ENCODE peak calls at places on chromosomes 13 and 19, in seven cellular contexts. One of them, this sample, is unnamed.

GRCh38 chr19:15248648-15249559 is 16.7 kb upstream of the EPHX3 start:
- DNase-seq in IMR-90: peak
- DNase-seq in H1: no peak
- DNase-seq in H9: no peak
- DNase-seq in neuronal stem cell: no peak
- DNase-seq in mesenchymal stem cell: peak
- DNase-seq in trophoblast cell: peak
- DNase-seq in this sample: no peak

GRCh38 chr19:16836115-16836905 is 7.1 kb downstream of the SIN3B start:
- DNase-seq in IMR-90: peak
- DNase-seq in H1: no peak
- DNase-seq in H9: no peak
- DNase-seq in neuronal stem cell: no peak
- DNase-seq in mesenchymal stem cell: no peak
- DNase-seq in trophoblast cell: peak
- DNase-seq in this sample: no peak

GRCh38 chr19:29812080-29812880 is 489 bp downstream of the CCNE1 start:
- DNase-seq in IMR-90: no peak
- DNase-seq in H1: no peak
- DNase-seq in H9: no peak
- DNase-seq in neuronal stem cell: peak
- DNase-seq in mesenchymal stem cell: no peak
- DNase-seq in trophoblast cell: no peak
- DNase-seq in this sample: no peak

GRCh38 chr19:15532779-15533521 is 24.6 kb downstream of the CYP4F22 start:
- DNase-seq in IMR-90: no peak
- DNase-seq in H1: no peak
- DNase-seq in H9: no peak
- DNase-seq in neuronal stem cell: no peak
- DNase-seq in mesenchymal stem cell: no peak
- DNase-seq in trophoblast cell: no peak
- DNase-seq in this sample: no peak

GRCh38 chr19:36686365-36687213 is 823 bp upstream of the ZNF567 start:
- DNase-seq in IMR-90: peak
- DNase-seq in H1: no peak
- DNase-seq in H9: no peak
- DNase-seq in neuronal stem cell: no peak
- DNase-seq in mesenchymal stem cell: peak
- DNase-seq in trophoblast cell: no peak
- DNase-seq in this sample: peak

GRCh38 chr19:58476498-58477015 is 405 bp downstream of the ZNF446 start:
- DNase-seq in IMR-90: no peak
- DNase-seq in H1: no peak
- DNase-seq in H9: peak
- DNase-seq in neuronal stem cell: no peak
- DNase-seq in mesenchymal stem cell: peak
- DNase-seq in trophoblast cell: no peak
- DNase-seq in this sample: peak

GRCh38 chr19:3743486-3743885 is 18.0 kb downstream of the APBA3 start:
- DNase-seq in IMR-90: no peak
- DNase-seq in H1: no peak
- DNase-seq in H9: no peak
- DNase-seq in neuronal stem cell: no peak
- DNase-seq in mesenchymal stem cell: peak
- DNase-seq in trophoblast cell: no peak
- DNase-seq in this sample: peak

GRCh38 chr13:31920301-31920818 is 111.2 kb upstream of the FRY start:
- DNase-seq in IMR-90: no peak
- DNase-seq in H1: no peak
- DNase-seq in H9: no peak
- DNase-seq in neuronal stem cell: no peak
- DNase-seq in mesenchymal stem cell: peak
- DNase-seq in trophoblast cell: no peak
- DNase-seq in this sample: no peak

GRCh38 chr13:23289917-23290357 is 109.2 kb downstream of the SGCG start:
- DNase-seq in IMR-90: peak
- DNase-seq in H1: no peak
- DNase-seq in H9: no peak
- DNase-seq in neuronal stem cell: no peak
- DNase-seq in mesenchymal stem cell: no peak
- DNase-seq in trophoblast cell: no peak
- DNase-seq in this sample: no peak

GRCh38 chr19:37990362-37990761 is 83.4 kb downstream of the SIPA1L3 start:
- DNase-seq in IMR-90: no peak
- DNase-seq in H1: no peak
- DNase-seq in H9: peak
- DNase-seq in neuronal stem cell: no peak
- DNase-seq in mesenchymal stem cell: no peak
- DNase-seq in trophoblast cell: peak
- DNase-seq in this sample: peak

GRCh38 chr19:1811472-1811894 is 593 bp downstream of the ATP8B3 start:
- DNase-seq in IMR-90: peak
- DNase-seq in H1: no peak
- DNase-seq in H9: no peak
- DNase-seq in neuronal stem cell: no peak
- DNase-seq in mesenchymal stem cell: peak
- DNase-seq in trophoblast cell: peak
- DNase-seq in this sample: peak

GRCh38 chr19:38263696-38264485 is 482 bp upstream of the SPINT2 start:
- DNase-seq in IMR-90: peak
- DNase-seq in H1: peak
- DNase-seq in H9: peak
- DNase-seq in neuronal stem cell: no peak
- DNase-seq in mesenchymal stem cell: peak
- DNase-seq in trophoblast cell: peak
- DNase-seq in this sample: peak

GRCh38 chr13:94702181-94703041 is 9.9 kb downstream of the SOX21 start:
- DNase-seq in IMR-90: no peak
- DNase-seq in H1: no peak
- DNase-seq in H9: no peak
- DNase-seq in neuronal stem cell: no peak
- DNase-seq in mesenchymal stem cell: no peak
- DNase-seq in trophoblast cell: no peak
- DNase-seq in this sample: no peak

GRCh38 chr19:28289294-28290063 is 923.5 kb downstream of the UQCRFS1 start:
- DNase-seq in IMR-90: no peak
- DNase-seq in H1: no peak
- DNase-seq in H9: no peak
- DNase-seq in neuronal stem cell: no peak
- DNase-seq in mesenchymal stem cell: no peak
- DNase-seq in trophoblast cell: no peak
- DNase-seq in this sample: no peak

GRCh38 chr19:47619763-47620162 is 10.8 kb downstream of the BICRA start:
- DNase-seq in IMR-90: peak
- DNase-seq in H1: peak
- DNase-seq in H9: peak
- DNase-seq in neuronal stem cell: no peak
- DNase-seq in mesenchymal stem cell: no peak
- DNase-seq in trophoblast cell: peak
- DNase-seq in this sample: peak

GRCh38 chr19:52138614-52139290 is 986 bp downstream of the ZNF616 start:
- DNase-seq in IMR-90: peak
- DNase-seq in H1: peak
- DNase-seq in H9: peak
- DNase-seq in neuronal stem cell: no peak
- DNase-seq in mesenchymal stem cell: peak
- DNase-seq in trophoblast cell: no peak
- DNase-seq in this sample: peak

GRCh38 chr19:31543456-31543855 is 194.2 kb upstream of the TSHZ3 start:
- DNase-seq in IMR-90: no peak
- DNase-seq in H1: no peak
- DNase-seq in H9: peak
- DNase-seq in neuronal stem cell: no peak
- DNase-seq in mesenchymal stem cell: no peak
- DNase-seq in trophoblast cell: no peak
- DNase-seq in this sample: no peak

GRCh38 chr13:44050450-44051063 is 170.9 kb downstream of the LACC1 start:
- DNase-seq in IMR-90: peak
- DNase-seq in H1: no peak
- DNase-seq in H9: no peak
- DNase-seq in neuronal stem cell: no peak
- DNase-seq in mesenchymal stem cell: peak
- DNase-seq in trophoblast cell: no peak
- DNase-seq in this sample: no peak

GRCh38 chr13:111950697-111951096 is 116.3 kb upstream of the SOX1 start:
- DNase-seq in IMR-90: no peak
- DNase-seq in H1: no peak
- DNase-seq in H9: no peak
- DNase-seq in neuronal stem cell: no peak
- DNase-seq in mesenchymal stem cell: no peak
- DNase-seq in trophoblast cell: no peak
- DNase-seq in this sample: no peak

GRCh38 chr13:74891610-74892009 is 590.4 kb downstream of the TBC1D4 start:
- DNase-seq in IMR-90: peak
- DNase-seq in H1: no peak
- DNase-seq in H9: no peak
- DNase-seq in neuronal stem cell: no peak
- DNase-seq in mesenchymal stem cell: peak
- DNase-seq in trophoblast cell: no peak
- DNase-seq in this sample: no peak

GRCh38 chr19:49469828-49470614 is 4.0 kb upstream of the FLT3LG start:
- DNase-seq in IMR-90: peak
- DNase-seq in H1: no peak
- DNase-seq in H9: peak
- DNase-seq in neuronal stem cell: no peak
- DNase-seq in mesenchymal stem cell: peak
- DNase-seq in trophoblast cell: no peak
- DNase-seq in this sample: no peak

GRCh38 chr19:46133101-46133627 is 8.7 kb upstream of the IGFL3 start:
- DNase-seq in IMR-90: peak
- DNase-seq in H1: peak
- DNase-seq in H9: peak
- DNase-seq in neuronal stem cell: peak
- DNase-seq in mesenchymal stem cell: peak
- DNase-seq in trophoblast cell: peak
- DNase-seq in this sample: peak

GRCh38 chr19:2982983-2983350 is 5.6 kb downstream of the TLE6 start:
- DNase-seq in IMR-90: peak
- DNase-seq in H1: no peak
- DNase-seq in H9: no peak
- DNase-seq in neuronal stem cell: no peak
- DNase-seq in mesenchymal stem cell: peak
- DNase-seq in trophoblast cell: peak
- DNase-seq in this sample: no peak

GRCh38 chr19:12034610-12035009 is 869 bp downstream of the ZNF433 start:
- DNase-seq in IMR-90: no peak
- DNase-seq in H1: no peak
- DNase-seq in H9: no peak
- DNase-seq in neuronal stem cell: no peak
- DNase-seq in mesenchymal stem cell: no peak
- DNase-seq in trophoblast cell: no peak
- DNase-seq in this sample: peak

GRCh38 chr19:15136234-15136954 is 29.2 kb downstream of the SYDE1 start:
- DNase-seq in IMR-90: peak
- DNase-seq in H1: no peak
- DNase-seq in H9: no peak
- DNase-seq in neuronal stem cell: no peak
- DNase-seq in mesenchymal stem cell: peak
- DNase-seq in trophoblast cell: peak
- DNase-seq in this sample: no peak

GRCh38 chr19:38388310-38389100 is at the start of gene SPRED3:
- DNase-seq in IMR-90: peak
- DNase-seq in H1: no peak
- DNase-seq in H9: no peak
- DNase-seq in neuronal stem cell: no peak
- DNase-seq in mesenchymal stem cell: no peak
- DNase-seq in trophoblast cell: no peak
- DNase-seq in this sample: no peak

GRCh38 chr19:45630463-45630862 is 8.7 kb downstream of the EML2 start:
- DNase-seq in IMR-90: peak
- DNase-seq in H1: no peak
- DNase-seq in H9: no peak
- DNase-seq in neuronal stem cell: no peak
- DNase-seq in mesenchymal stem cell: peak
- DNase-seq in trophoblast cell: peak
- DNase-seq in this sample: peak

GRCh38 chr19:57389194-57389729 is 392 bp upstream of the ZNF548 start:
- DNase-seq in IMR-90: no peak
- DNase-seq in H1: no peak
- DNase-seq in H9: no peak
- DNase-seq in neuronal stem cell: peak
- DNase-seq in mesenchymal stem cell: no peak
- DNase-seq in trophoblast cell: no peak
- DNase-seq in this sample: no peak

GRCh38 chr19:49190781-49191180 is 33.2 kb downstream of the TRPM4 start:
- DNase-seq in IMR-90: no peak
- DNase-seq in H1: no peak
- DNase-seq in H9: no peak
- DNase-seq in neuronal stem cell: no peak
- DNase-seq in mesenchymal stem cell: no peak
- DNase-seq in trophoblast cell: no peak
- DNase-seq in this sample: no peak

GRCh38 chr13:21683034-21683733 is 12.3 kb downstream of the FGF9 start:
- DNase-seq in IMR-90: peak
- DNase-seq in H1: no peak
- DNase-seq in H9: no peak
- DNase-seq in neuronal stem cell: no peak
- DNase-seq in mesenchymal stem cell: peak
- DNase-seq in trophoblast cell: peak
- DNase-seq in this sample: no peak
- H3K23ac ChIP-seq in IMR-90: peak
- H3K23ac ChIP-seq in H1: no peak
- H3K23ac ChIP-seq in H9: no peak
- H3K23ac ChIP-seq in neuronal stem cell: no peak
- H3K23ac ChIP-seq in mesenchymal stem cell: no peak
- H3K23ac ChIP-seq in trophoblast cell: no peak
- H3K23ac ChIP-seq in this sample: no peak

GRCh38 chr13:59259416-59260000 is 904.2 kb downstream of the DIAPH3 start:
- DNase-seq in IMR-90: no peak
- DNase-seq in H1: no peak
- DNase-seq in H9: peak
- DNase-seq in neuronal stem cell: no peak
- DNase-seq in mesenchymal stem cell: no peak
- DNase-seq in trophoblast cell: no peak
- DNase-seq in this sample: peak
- H3K18ac ChIP-seq in IMR-90: no peak
- H3K18ac ChIP-seq in H1: no peak
- H3K18ac ChIP-seq in H9: no peak
- H3K18ac ChIP-seq in neuronal stem cell: no peak
- H3K18ac ChIP-seq in mesenchymal stem cell: no peak
- H3K18ac ChIP-seq in trophoblast cell: no peak
- H3K18ac ChIP-seq in this sample: no peak

DNA sequence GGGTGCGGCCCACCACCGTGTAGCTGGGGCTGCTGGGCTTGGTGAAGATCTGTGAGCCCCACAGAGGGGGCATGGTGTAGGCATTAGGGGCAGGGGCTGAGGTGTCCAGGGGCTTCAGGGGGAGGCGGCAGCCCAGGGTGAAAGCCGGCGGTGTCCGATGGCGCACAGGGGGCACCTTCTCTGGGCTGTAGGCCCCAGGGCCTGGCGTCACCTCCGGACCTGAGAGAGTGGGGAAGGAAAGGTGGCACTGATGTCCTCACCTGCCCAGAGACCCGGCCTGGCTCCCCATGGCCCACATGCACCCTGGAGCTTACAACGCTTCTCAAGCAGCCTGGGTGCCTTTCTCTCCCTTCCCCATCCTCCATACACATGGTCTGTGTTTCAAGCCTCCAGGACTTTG is 3.3 kb upstream of the SHC2 start:
- DNase-seq in IMR-90: no peak
- DNase-seq in H1: no peak
- DNase-seq in H9: no peak
- DNase-seq in neuronal stem cell: no peak
- DNase-seq in mesenchymal stem cell: no peak
- DNase-seq in trophoblast cell: no peak
- DNase-seq in this sample: no peak
- H4K8ac ChIP-seq in IMR-90: no peak
- H4K8ac ChIP-seq in H1: no peak
- H4K8ac ChIP-seq in H9: no peak
- H4K8ac ChIP-seq in neuronal stem cell: no peak
- H4K8ac ChIP-seq in mesenchymal stem cell: no peak
- H4K8ac ChIP-seq in trophoblast cell: no peak
- H4K8ac ChIP-seq in this sample: no peak

GRCh38 chr13:28339419-28339818 is 155.5 kb downstream of the FLT1 start:
- DNase-seq in IMR-90: peak
- DNase-seq in H1: no peak
- DNase-seq in H9: no peak
- DNase-seq in neuronal stem cell: no peak
- DNase-seq in mesenchymal stem cell: peak
- DNase-seq in trophoblast cell: no peak
- DNase-seq in this sample: no peak
- H3K23ac ChIP-seq in IMR-90: peak
- H3K23ac ChIP-seq in H1: no peak
- H3K23ac ChIP-seq in H9: no peak
- H3K23ac ChIP-seq in neuronal stem cell: no peak
- H3K23ac ChIP-seq in mesenchymal stem cell: no peak
- H3K23ac ChIP-seq in trophoblast cell: no peak
- H3K23ac ChIP-seq in this sample: no peak

This sample was measured in mesendoderm.